ENCODE peak calls at places on chromosomes 13 and 19, in six cellular contexts. I, V, F, H, C and W are unnamed samples.

GRCh38 chr13:102774210-102774560 is 599 bp upstream of the TEX30 start:
- DNase-seq in I (no peak), V (no peak), F (no peak), H (no peak), C (peak; percentile 60), W (no peak)

GRCh38 chr19:16062789-16063188 is 13.5 kb upstream of the TPM4 start:
- DNase-seq in I (peak; percentile 78), V (no peak), F (no peak), H (no peak), C (no peak), W (no peak)

GRCh38 chr13:76656496-76656895 is 229.7 kb downstream of the KCTD12 start:
- DNase-seq in I (no peak), V (no peak), F (no peak), H (no peak), C (no peak), W (no peak)

GRCh38 chr13:31627097-31627496 is 112.2 kb upstream of the RXFP2 start:
- DNase-seq in I (no peak), V (no peak), F (no peak), H (peak; percentile 37), C (no peak), W (no peak)

GRCh38 chr13:45063261-45063870 is 56.9 kb upstream of the GTF2F2 start:
- DNase-seq in I (no peak), V (peak; percentile 19), F (no peak), H (peak; percentile 53), C (no peak), W (no peak)

GRCh38 chr13:25901460-25902376 is 150.1 kb downstream of the SHISA2 start:
- DNase-seq in I (no peak), V (no peak), F (no peak), H (no peak), C (no peak), W (no peak)

GRCh38 chr13:44404261-44405139 is 30.9 kb downstream of the SERP2 start:
- DNase-seq in I (peak; percentile 38), V (no peak), F (no peak), H (no peak), C (no peak), W (no peak)

GRCh38 chr19:45753548-45753947 is 15.5 kb downstream of the SIX5 start:
- DNase-seq in I (no peak), V (no peak), F (no peak), H (no peak), C (no peak), W (no peak)

DNA sequence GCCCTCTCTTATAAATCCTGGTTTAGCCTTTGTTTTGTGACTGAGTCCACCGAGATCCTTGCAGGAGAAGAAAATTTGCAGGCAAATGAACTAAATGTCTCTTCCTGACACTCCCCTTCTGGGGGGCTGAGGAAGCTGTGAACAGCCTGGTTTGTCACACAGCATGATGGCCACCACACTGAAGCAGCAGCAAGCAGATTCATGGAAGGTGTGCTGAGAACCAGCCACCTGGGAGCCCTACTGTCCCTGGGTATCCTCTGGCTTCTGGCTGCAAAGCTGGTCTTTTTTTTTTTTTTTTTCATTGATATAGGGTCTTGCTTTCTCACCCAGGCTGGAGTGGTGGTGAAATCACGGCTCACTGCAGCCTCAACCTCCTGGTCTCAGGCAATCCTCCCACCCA is 11.2 kb downstream of the MRPS12 start:
- DNase-seq in I (no peak), V (no peak), F (no peak), H (no peak), C (no peak), W (no peak)
- H3K4me3 ChIP-seq in I (no peak overlapping the region), V (no peak overlapping the region), F (no peak overlapping the region), H (no peak overlapping the region), C (no peak overlapping the region), W (no peak overlapping the region)

DNA sequence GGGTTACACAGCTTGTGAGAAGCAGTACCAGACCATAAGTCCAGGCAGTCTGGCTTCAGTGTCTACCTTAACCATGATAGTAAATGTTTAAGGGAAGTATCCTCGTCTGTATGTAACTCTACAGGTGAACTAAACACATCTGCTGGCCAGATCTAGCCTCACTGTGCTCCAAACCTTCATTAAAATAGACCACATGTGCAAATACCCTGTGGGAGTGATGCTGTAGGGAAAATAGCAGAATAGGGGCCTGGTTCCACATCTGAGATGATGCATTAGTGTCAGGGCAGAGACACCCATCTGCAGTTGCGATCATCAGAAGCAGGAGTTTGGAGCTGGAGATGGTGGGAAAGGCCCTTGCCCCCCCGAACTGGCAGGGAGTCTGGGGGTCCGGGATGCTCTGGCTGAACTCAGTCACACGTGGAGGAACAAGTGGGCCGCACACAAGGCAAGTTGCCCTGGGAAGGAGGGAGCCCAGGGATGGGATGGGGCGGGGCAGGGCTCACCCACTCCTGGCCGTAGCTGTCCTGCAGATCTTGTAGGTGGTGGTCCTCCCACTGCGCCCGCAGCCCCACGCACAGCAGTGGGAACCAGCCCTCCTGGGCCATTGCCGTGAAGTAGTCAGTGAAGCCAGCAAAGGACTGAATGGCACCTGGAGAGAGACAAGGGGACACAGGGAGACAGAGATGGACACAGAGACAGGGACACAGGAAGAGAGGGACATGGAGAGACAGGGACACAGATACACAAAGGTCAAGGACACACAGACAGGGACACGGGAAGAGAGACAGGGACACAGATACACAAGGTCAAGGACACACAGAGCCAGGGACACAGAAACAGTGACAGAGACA is 7.3 kb downstream of the TMEM147 start:
- DNase-seq in I (no peak), V (no peak), F (no peak), H (no peak), C (no peak), W (no peak)
- H3K4me3 ChIP-seq in I (no peak overlapping the region), V (no peak overlapping the region), F (no peak overlapping the region), H (no peak overlapping the region), C (no peak overlapping the region), W (no peak overlapping the region)

GRCh38 chr19:51621178-51621577 is 9.0 kb downstream of the SIGLEC5 start:
- DNase-seq in I (no peak), V (no peak), F (no peak), H (no peak), C (no peak), W (no peak)

GRCh38 chr19:51628153-51628939 is 1.9 kb downstream of the SIGLEC5 start:
- DNase-seq in I (no peak), V (no peak), F (no peak), H (no peak), C (no peak), W (no peak)

GRCh38 chr19:51632126-51632525 is 1.9 kb upstream of the SIGLEC5 start:
- DNase-seq in I (no peak), V (no peak), F (no peak), H (no peak), C (no peak), W (no peak)

GRCh38 chr19:51627491-51628138 is 2.6 kb downstream of the SIGLEC5 start:
- DNase-seq in I (no peak), V (no peak), F (no peak), H (no peak), C (no peak), W (no peak)

GRCh38 chr19:51626675-51627074 is 3.5 kb downstream of the SIGLEC5 start:
- DNase-seq in I (no peak), V (no peak), F (no peak), H (no peak), C (no peak), W (no peak)
- H3K4me3 ChIP-seq in I (no peak overlapping the region), V (no peak overlapping the region), F (no peak overlapping the region), H (no peak overlapping the region), C (no peak overlapping the region), W (no peak overlapping the region)

DNA sequence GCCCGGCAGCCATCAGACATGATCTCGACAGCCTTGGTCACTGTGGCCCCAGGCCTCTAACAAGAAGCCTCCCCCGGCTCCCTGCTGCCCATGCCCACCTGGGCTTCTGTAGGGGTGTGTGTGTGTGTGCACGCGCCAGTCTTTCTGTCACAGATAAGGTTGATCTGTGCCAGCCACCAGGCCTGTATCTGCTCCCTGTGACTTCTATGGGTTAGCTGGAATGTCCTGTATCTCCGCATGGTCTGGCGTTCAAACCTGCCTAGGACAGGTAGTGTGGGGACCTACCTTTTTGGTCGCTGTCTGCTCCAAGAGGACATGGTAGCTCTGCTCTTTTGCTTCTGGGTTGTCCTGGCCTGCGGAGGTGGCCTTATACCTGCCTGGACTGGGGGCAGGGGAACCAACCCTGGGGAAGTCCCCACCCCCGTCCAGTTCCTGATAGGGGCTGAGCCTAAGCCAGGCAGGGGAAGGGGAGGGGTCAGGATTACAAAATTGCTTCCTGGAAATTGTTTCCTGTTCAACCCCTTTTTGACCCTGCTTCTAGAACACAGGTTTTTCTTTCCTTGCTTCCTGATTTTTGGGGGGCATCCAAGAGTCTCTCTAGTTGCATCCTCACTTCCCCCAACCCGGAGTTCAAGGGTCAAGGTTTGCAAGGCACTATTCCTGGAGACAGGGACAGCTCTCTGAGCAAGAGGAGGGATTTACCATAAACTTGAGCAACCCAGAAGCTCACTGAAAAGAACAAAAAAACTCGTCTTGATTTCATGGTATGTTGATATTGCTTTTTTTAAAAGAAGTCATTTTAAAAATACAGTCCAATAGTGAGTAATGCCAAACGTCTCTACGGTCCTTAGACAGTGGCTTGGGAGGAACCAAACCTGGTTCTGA is at the start of gene LRG1:
- DNase-seq in I (peak; percentile 88), V (no peak), F (no peak), H (no peak), C (no peak), W (no peak)
- H3K4me3 ChIP-seq in I (peak within 1 kb of the TSS; percentile 19), V (no peak within 1 kb of the TSS), F (no peak within 1 kb of the TSS), H (no peak within 1 kb of the TSS), C (no peak within 1 kb of the TSS), W (no peak within 1 kb of the TSS)

DNA sequence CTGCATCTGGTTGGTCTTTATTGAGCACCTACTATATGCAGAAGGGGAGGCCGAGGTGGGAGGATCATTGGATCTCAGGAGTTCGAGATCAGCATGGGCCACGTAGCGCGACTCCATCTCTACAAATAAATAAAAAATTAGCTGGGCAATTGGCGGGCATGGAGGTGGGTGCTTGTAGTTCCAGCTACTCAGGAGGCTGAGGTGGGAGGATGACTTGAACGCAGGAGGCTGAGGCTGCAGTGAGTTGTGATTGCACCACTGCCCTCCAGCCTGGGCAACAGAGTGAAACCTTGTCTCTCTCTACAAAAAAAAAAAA is 3.8 kb downstream of the CFD start:
- DNase-seq in I (no peak), V (no peak), F (no peak), H (no peak), C (no peak), W (no peak)
- H3K4me3 ChIP-seq in I (no peak overlapping the region), V (no peak overlapping the region), F (no peak overlapping the region), H (no peak overlapping the region), C (no peak overlapping the region), W (no peak overlapping the region)

DNA sequence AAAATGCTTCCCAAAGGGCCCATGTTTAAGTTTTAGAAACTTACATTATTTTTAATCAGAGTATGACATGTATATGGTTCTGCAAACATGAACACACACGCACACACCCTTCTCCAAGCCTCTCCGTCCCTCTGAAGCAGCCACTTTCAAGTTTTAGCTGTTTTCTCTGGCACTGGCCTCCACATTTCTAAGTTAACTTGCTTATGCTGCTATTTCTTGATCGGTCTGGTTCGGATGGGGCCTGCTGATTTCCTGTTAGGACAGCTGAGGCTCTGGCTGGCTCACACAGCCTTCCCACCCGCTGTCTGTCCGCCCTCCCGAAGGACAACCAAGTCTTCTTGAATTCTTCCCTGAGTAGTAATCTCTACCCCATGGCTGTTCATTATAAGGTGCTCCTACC is 4.4 kb downstream of the SPC24 start:
- DNase-seq in I (no peak), V (no peak), F (no peak), H (no peak), C (no peak), W (no peak)
- H3K4me3 ChIP-seq in I (no peak overlapping the region), V (no peak overlapping the region), F (no peak overlapping the region), H (no peak overlapping the region), C (no peak overlapping the region), W (no peak overlapping the region)

DNA sequence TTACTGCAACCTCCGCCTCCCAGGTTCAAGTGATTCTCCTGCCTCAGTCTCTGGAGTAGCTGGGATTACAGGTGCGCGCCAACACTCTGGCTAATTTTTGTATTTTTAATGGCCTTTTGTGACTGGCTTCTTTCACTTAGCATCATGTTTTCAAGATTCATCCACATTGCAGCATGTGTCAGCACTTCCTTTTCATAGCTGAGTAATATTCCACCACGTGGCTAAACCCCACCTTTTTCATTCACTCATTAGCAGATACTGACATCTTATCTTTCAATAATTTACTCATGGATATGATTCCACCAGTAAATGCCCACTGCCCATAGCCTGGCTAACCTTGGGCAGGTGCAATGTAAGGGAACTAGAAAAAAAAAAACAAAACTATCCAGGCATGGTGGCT is 6.9 kb downstream of the C5AR1 start:
- DNase-seq in I (no peak), V (no peak), F (no peak), H (no peak), C (no peak), W (no peak)
- H3K4me3 ChIP-seq in I (no peak overlapping the region), V (no peak overlapping the region), F (no peak overlapping the region), H (no peak overlapping the region), C (no peak overlapping the region), W (no peak overlapping the region)